ENCODE peak calls at places on chromosome 14, in seven cellular contexts. F, H, S, Y, X, Z and P are unnamed samples.

GRCh38 chr14:60505448-60505847 is 3.5 kb upstream of the SIX6 start:
- DNase-seq in F (no peak), H (no peak), S (no peak), Y (no peak), X (no peak), Z (no peak), P (no peak)

GRCh38 chr14:22411398-22411797 is 177.6 kb downstream of the DAD1 start:
- DNase-seq in F (no peak), H (no peak), S (no peak), Y (no peak), X (no peak), Z (no peak), P (no peak)

GRCh38 chr14:54603362-54603761 is 36.4 kb downstream of the SAMD4A start:
- DNase-seq in F (no peak), H (peak), S (no peak), Y (no peak), X (no peak), Z (peak), P (peak)

GRCh38 chr14:102979406-102979805 is 56.9 kb downstream of the AMN start:
- DNase-seq in F (no peak), H (no peak), S (no peak), Y (no peak), X (no peak), Z (no peak), P (no peak)

GRCh38 chr14:87014854-87015253 is 978.1 kb downstream of the GALC start:
- DNase-seq in F (no peak), H (no peak), S (no peak), Y (no peak), X (no peak), Z (no peak), P (no peak)

GRCh38 chr14:44616204-44616603 is 109.1 kb upstream of the FSCB start:
- DNase-seq in F (no peak), H (no peak), S (no peak), Y (no peak), X (no peak), Z (no peak), P (no peak)

GRCh38 chr14:34348592-34348991 is 113.4 kb downstream of the SPTSSA start:
- DNase-seq in F (no peak), H (no peak), S (no peak), Y (no peak), X (no peak), Z (no peak), P (no peak)

GRCh38 chr14:90641111-90642010 is 174.9 kb downstream of the TTC7B start:
- DNase-seq in F (no peak), H (peak), S (no peak), Y (no peak), X (no peak), Z (peak), P (no peak)

GRCh38 chr14:59631237-59631636 is 54.6 kb upstream of the CCDC175 start:
- DNase-seq in F (no peak), H (no peak), S (no peak), Y (peak), X (no peak), Z (no peak), P (no peak)

GRCh38 chr14:99238234-99238633 is 33.8 kb downstream of the BCL11B start:
- DNase-seq in F (no peak), H (no peak), S (no peak), Y (no peak), X (no peak), Z (no peak), P (no peak)

GRCh38 chr14:53948181-53948884 is 8.3 kb downstream of the BMP4 start:
- DNase-seq in F (no peak), H (no peak), S (no peak), Y (no peak), X (no peak), Z (no peak), P (no peak)

GRCh38 chr14:24441904-24442239 is 704 bp downstream of the SDR39U1 start:
- DNase-seq in F (no peak), H (peak), S (no peak), Y (no peak), X (no peak), Z (peak), P (peak)

GRCh38 chr14:51822499-51822898 is 37.9 kb upstream of the GNG2 start:
- DNase-seq in F (no peak), H (no peak), S (no peak), Y (no peak), X (no peak), Z (no peak), P (no peak)

GRCh38 chr14:105260826-105261438 is 12.6 kb downstream of the BTBD6 start:
- DNase-seq in F (no peak), H (no peak), S (no peak), Y (no peak), X (no peak), Z (no peak), P (no peak)

GRCh38 chr14:76208340-76208739 is 56.6 kb downstream of the GPATCH2L start:
- DNase-seq in F (no peak), H (no peak), S (no peak), Y (no peak), X (no peak), Z (no peak), P (no peak)

GRCh38 chr14:77681196-77682157 is 26.3 kb downstream of the ALKBH1 start:
- DNase-seq in F (no peak), H (peak), S (no peak), Y (no peak), X (no peak), Z (peak), P (peak)

GRCh38 chr14:70942342-70942706 is 35.1 kb downstream of the PCNX1 start:
- DNase-seq in F (no peak), H (no peak), S (no peak), Y (no peak), X (no peak), Z (no peak), P (no peak)

GRCh38 chr14:62629070-62629580 is 416.1 kb downstream of the KCNH5 start:
- DNase-seq in F (no peak), H (no peak), S (no peak), Y (no peak), X (no peak), Z (no peak), P (no peak)

GRCh38 chr14:58488550-58488949 is 61.0 kb downstream of the KIAA0586 start:
- DNase-seq in F (no peak), H (peak), S (no peak), Y (no peak), X (no peak), Z (peak), P (peak)

GRCh38 chr14:102774391-102775153 is 2.7 kb upstream of the TRAF3 start:
- DNase-seq in F (peak), H (peak), S (peak), Y (peak), X (peak), Z (peak), P (peak)

GRCh38 chr14:68927956-68928675 is 51.0 kb downstream of the ACTN1 start:
- DNase-seq in F (no peak), H (no peak), S (no peak), Y (no peak), X (no peak), Z (no peak), P (no peak)

GRCh38 chr14:48914382-48914781 is 671.8 kb downstream of the RPS29 start:
- DNase-seq in F (no peak), H (no peak), S (no peak), Y (no peak), X (no peak), Z (no peak), P (no peak)

GRCh38 chr14:76256545-76256944 is 104.8 kb downstream of the GPATCH2L start:
- DNase-seq in F (no peak), H (no peak), S (no peak), Y (no peak), X (no peak), Z (no peak), P (no peak)

GRCh38 chr14:69518341-69519101 is 34.0 kb downstream of the PLEKHD1 start:
- DNase-seq in F (no peak), H (no peak), S (no peak), Y (no peak), X (no peak), Z (peak), P (no peak)

GRCh38 chr14:68391292-68392014 is 401.4 kb downstream of the ZFP36L1 start:
- DNase-seq in F (no peak), H (peak), S (peak), Y (peak), X (no peak), Z (peak), P (peak)

GRCh38 chr14:22657861-22658260 is 13.7 kb upstream of the OR6J1 start:
- DNase-seq in F (no peak), H (peak), S (no peak), Y (no peak), X (no peak), Z (peak), P (peak)

GRCh38 chr14:70189678-70190077 is 927 bp upstream of the SLC8A3 start:
- DNase-seq in F (no peak), H (no peak), S (no peak), Y (no peak), X (no peak), Z (no peak), P (no peak)

GRCh38 chr14:34460841-34461240 is 1.2 kb downstream of the SPTSSA start:
- DNase-seq in F (no peak), H (peak), S (no peak), Y (no peak), X (no peak), Z (peak), P (peak)

GRCh38 chr14:64721391-64721791 is 17.2 kb downstream of the PLEKHG3 start:
- DNase-seq in F (no peak), H (peak), S (peak), Y (peak), X (peak), Z (peak), P (peak)

DNA sequence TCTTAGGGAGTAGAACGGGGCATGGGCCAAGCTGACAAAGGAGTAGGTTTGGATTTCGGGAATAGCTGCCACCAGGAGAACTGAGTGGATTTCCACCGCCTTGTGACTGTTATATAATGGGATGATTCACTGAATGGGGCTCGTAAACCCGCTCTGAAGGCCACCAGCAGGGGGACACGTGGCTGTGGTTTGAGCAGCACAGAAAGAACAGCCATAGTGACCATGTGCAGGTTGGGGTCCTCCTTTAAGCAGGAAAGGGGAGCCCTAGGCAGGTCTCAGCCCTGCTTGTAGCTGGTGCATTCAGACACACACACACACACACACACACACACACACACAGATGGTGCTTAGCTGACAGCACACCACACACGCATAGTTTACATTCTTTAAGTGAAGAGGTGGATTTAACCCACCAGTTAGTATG is 8.6 kb upstream of the ASB2 start:
- DNase-seq in F (no peak), H (peak), S (peak), Y (peak), X (peak), Z (peak), P (peak)
- TF ChIP-seq CTCF in F (no peak), H (peak), S (no peak), Y (peak), X (no peak), Z (peak), P (peak)

GRCh38 chr14:95515080-95515489 is 1.4 kb downstream of the SYNE3 start:
- DNase-seq in F (no peak), H (no peak), S (no peak), Y (peak), X (peak), Z (no peak), P (peak)
- H3K4me3 ChIP-seq in F (peak), H (peak), S (peak), Y (peak), X (peak), Z (peak), P (peak)

GRCh38 chr14:85531594-85532391 is 1.8 kb downstream of the FLRT2 start:
- DNase-seq in F (no peak), H (peak), S (peak), Y (peak), X (peak), Z (peak), P (peak)
- TF ChIP-seq CTCF in F (no peak), H (peak), S (no peak), Y (no peak), X (no peak), Z (peak), P (peak)

GRCh38 chr14:37596790-37597189 is 1.4 kb downstream of the TTC6 start:
- DNase-seq in F (no peak), H (no peak), S (no peak), Y (no peak), X (no peak), Z (no peak), P (no peak)

GRCh38 chr14:37594916-37595808 is at the start of the genes FOXA1 and TTC6:
- DNase-seq in F (no peak), H (peak), S (no peak), Y (peak), X (no peak), Z (peak), P (no peak)

GRCh38 chr14:37594238-37594915 is 672 bp downstream of the FOXA1 start:
- DNase-seq in F (no peak), H (peak), S (no peak), Y (peak), X (no peak), Z (peak), P (peak)

GRCh38 chr14:37597538-37598084 is 2.2 kb downstream of the TTC6 start:
- DNase-seq in F (no peak), H (no peak), S (no peak), Y (peak), X (no peak), Z (no peak), P (no peak)

GRCh38 chr14:37595809-37596595 is 573 bp downstream of the TTC6 start:
- DNase-seq in F (no peak), H (peak), S (no peak), Y (no peak), X (no peak), Z (peak), P (no peak)
- H3K4me3 ChIP-seq in F (no peak), H (peak), S (no peak), Y (peak), X (peak), Z (peak), P (peak)